ENCODE peak calls at places on chromosomes 12 and 14, in five cellular contexts. One of them, this sample, is unnamed.

GRCh38 chr12:45553204-45553603 is 176.3 kb upstream of the ARID2 start:
- DNase-seq in kidney: no peak
- DNase-seq in IMR-90: peak; percentile 6
- DNase-seq in colonic mucosa: no peak
- DNase-seq in mammary epithelial cell: peak; percentile 2
- DNase-seq in this sample: no peak

GRCh38 chr14:24095196-24096068 is 1.3 kb downstream of the PCK2 start:
- DNase-seq in kidney: peak; percentile 82
- DNase-seq in IMR-90: peak; percentile 44
- DNase-seq in colonic mucosa: peak; percentile 96
- DNase-seq in mammary epithelial cell: peak; percentile 23
- DNase-seq in this sample: no peak

GRCh38 chr12:3698218-3698974 is 54.5 kb downstream of the CRACR2A start:
- DNase-seq in kidney: no peak
- DNase-seq in IMR-90: peak; percentile 95
- DNase-seq in colonic mucosa: no peak
- DNase-seq in mammary epithelial cell: peak; percentile 84
- DNase-seq in this sample: no peak

GRCh38 chr14:86296173-86296572 is 766.2 kb downstream of the FLRT2 start:
- DNase-seq in kidney: no peak
- DNase-seq in IMR-90: peak; percentile 80
- DNase-seq in colonic mucosa: no peak
- DNase-seq in mammary epithelial cell: no peak
- DNase-seq in this sample: no peak

GRCh38 chr14:101823511-101824120 is 62.1 kb downstream of the PPP2R5C start:
- DNase-seq in kidney: no peak
- DNase-seq in IMR-90: no peak
- DNase-seq in colonic mucosa: no peak
- DNase-seq in mammary epithelial cell: no peak
- DNase-seq in this sample: no peak

GRCh38 chr14:37202265-37202664 is 4.5 kb downstream of the MIPOL1 start:
- DNase-seq in kidney: no peak
- DNase-seq in IMR-90: peak; percentile 45
- DNase-seq in colonic mucosa: no peak
- DNase-seq in mammary epithelial cell: peak; percentile 75
- DNase-seq in this sample: no peak

GRCh38 chr12:87809916-87810315 is 219.3 kb downstream of the C12orf50 start:
- DNase-seq in kidney: no peak
- DNase-seq in IMR-90: peak; percentile 87
- DNase-seq in colonic mucosa: no peak
- DNase-seq in mammary epithelial cell: no peak
- DNase-seq in this sample: no peak

GRCh38 chr14:99352688-99353280 is 80.8 kb upstream of the BCL11B start:
- DNase-seq in kidney: no peak
- DNase-seq in IMR-90: no peak
- DNase-seq in colonic mucosa: no peak
- DNase-seq in mammary epithelial cell: no peak
- DNase-seq in this sample: no peak

GRCh38 chr14:75223664-75224154 is 47.3 kb upstream of the TMED10 start:
- DNase-seq in kidney: no peak
- DNase-seq in IMR-90: peak; percentile 58
- DNase-seq in colonic mucosa: peak; percentile 36
- DNase-seq in mammary epithelial cell: no peak
- DNase-seq in this sample: peak; percentile 7

GRCh38 chr14:96184737-96185136 is 19.9 kb upstream of the BDKRB2 start:
- DNase-seq in kidney: no peak
- DNase-seq in IMR-90: peak; percentile 55
- DNase-seq in colonic mucosa: no peak
- DNase-seq in mammary epithelial cell: no peak
- DNase-seq in this sample: no peak

GRCh38 chr12:58728397-58728796 is 191.9 kb downstream of the LRIG3 start:
- DNase-seq in kidney: no peak
- DNase-seq in IMR-90: peak; percentile 41
- DNase-seq in colonic mucosa: no peak
- DNase-seq in mammary epithelial cell: peak; percentile 5
- DNase-seq in this sample: no peak

GRCh38 chr12:18955594-18955993 is 173.9 kb upstream of the PLEKHA5 start:
- DNase-seq in kidney: no peak
- DNase-seq in IMR-90: peak; percentile 16
- DNase-seq in colonic mucosa: no peak
- DNase-seq in mammary epithelial cell: peak; percentile 3
- DNase-seq in this sample: no peak

GRCh38 chr14:99166506-99166905 is 105.5 kb downstream of the BCL11B start:
- DNase-seq in kidney: no peak
- DNase-seq in IMR-90: no peak
- DNase-seq in colonic mucosa: no peak
- DNase-seq in mammary epithelial cell: no peak
- DNase-seq in this sample: no peak

GRCh38 chr14:71372411-71372838 is 465.2 kb downstream of the PCNX1 start:
- DNase-seq in kidney: no peak
- DNase-seq in IMR-90: peak; percentile 88
- DNase-seq in colonic mucosa: no peak
- DNase-seq in mammary epithelial cell: peak; percentile 96
- DNase-seq in this sample: no peak

GRCh38 chr12:104935892-104936291 is 22.2 kb downstream of the SLC41A2 start:
- DNase-seq in kidney: no peak
- DNase-seq in IMR-90: no peak
- DNase-seq in colonic mucosa: no peak
- DNase-seq in mammary epithelial cell: no peak
- DNase-seq in this sample: no peak

GRCh38 chr14:68783408-68784297 is 9.2 kb downstream of the ZFP36L1 start:
- DNase-seq in kidney: no peak
- DNase-seq in IMR-90: no peak
- DNase-seq in colonic mucosa: peak; percentile 74
- DNase-seq in mammary epithelial cell: no peak
- DNase-seq in this sample: no peak

GRCh38 chr12:16008442-16008841 is 97.3 kb downstream of the DERA start:
- DNase-seq in kidney: no peak
- DNase-seq in IMR-90: peak; percentile 4
- DNase-seq in colonic mucosa: no peak
- DNase-seq in mammary epithelial cell: no peak
- DNase-seq in this sample: no peak

GRCh38 chr14:29262979-29263378 is 496.4 kb downstream of the FOXG1 start:
- DNase-seq in kidney: no peak
- DNase-seq in IMR-90: peak; percentile 20
- DNase-seq in colonic mucosa: no peak
- DNase-seq in mammary epithelial cell: no peak
- DNase-seq in this sample: no peak

GRCh38 chr14:33839193-33840076 is 111.4 kb downstream of the EGLN3 start:
- DNase-seq in kidney: no peak
- DNase-seq in IMR-90: peak; percentile 40
- DNase-seq in colonic mucosa: peak; percentile 65
- DNase-seq in mammary epithelial cell: peak; percentile 24
- DNase-seq in this sample: peak; percentile 36

GRCh38 chr12:67572492-67572891 is 76.1 kb upstream of the DYRK2 start:
- DNase-seq in kidney: no peak
- DNase-seq in IMR-90: no peak
- DNase-seq in colonic mucosa: no peak
- DNase-seq in mammary epithelial cell: no peak
- DNase-seq in this sample: no peak

GRCh38 chr12:45703942-45704341 is 25.6 kb upstream of the ARID2 start:
- DNase-seq in kidney: no peak
- DNase-seq in IMR-90: peak; percentile 81
- DNase-seq in colonic mucosa: no peak
- DNase-seq in mammary epithelial cell: peak; percentile 6
- DNase-seq in this sample: no peak

GRCh38 chr12:21657336-21658077 is at the start of gene LDHB:
- DNase-seq in kidney: peak; percentile 98
- DNase-seq in IMR-90: peak; percentile 96
- DNase-seq in colonic mucosa: peak; percentile 97
- DNase-seq in mammary epithelial cell: peak; percentile 83
- DNase-seq in this sample: peak; percentile 96

GRCh38 chr12:115450017-115450416 is 766.0 kb upstream of the TBX3 start:
- DNase-seq in kidney: no peak
- DNase-seq in IMR-90: no peak
- DNase-seq in colonic mucosa: no peak
- DNase-seq in mammary epithelial cell: no peak
- DNase-seq in this sample: no peak

GRCh38 chr12:115452751-115453281 is 768.8 kb upstream of the TBX3 start:
- DNase-seq in kidney: no peak
- DNase-seq in IMR-90: no peak
- DNase-seq in colonic mucosa: no peak
- DNase-seq in mammary epithelial cell: no peak
- DNase-seq in this sample: no peak

GRCh38 chr12:115450710-115451109 is 766.7 kb upstream of the TBX3 start:
- DNase-seq in kidney: no peak
- DNase-seq in IMR-90: no peak
- DNase-seq in colonic mucosa: no peak
- DNase-seq in mammary epithelial cell: no peak
- DNase-seq in this sample: no peak

GRCh38 chr12:115451151-115451784 is 767.3 kb upstream of the TBX3 start:
- DNase-seq in kidney: no peak
- DNase-seq in IMR-90: no peak
- DNase-seq in colonic mucosa: no peak
- DNase-seq in mammary epithelial cell: no peak
- DNase-seq in this sample: no peak

DNA sequence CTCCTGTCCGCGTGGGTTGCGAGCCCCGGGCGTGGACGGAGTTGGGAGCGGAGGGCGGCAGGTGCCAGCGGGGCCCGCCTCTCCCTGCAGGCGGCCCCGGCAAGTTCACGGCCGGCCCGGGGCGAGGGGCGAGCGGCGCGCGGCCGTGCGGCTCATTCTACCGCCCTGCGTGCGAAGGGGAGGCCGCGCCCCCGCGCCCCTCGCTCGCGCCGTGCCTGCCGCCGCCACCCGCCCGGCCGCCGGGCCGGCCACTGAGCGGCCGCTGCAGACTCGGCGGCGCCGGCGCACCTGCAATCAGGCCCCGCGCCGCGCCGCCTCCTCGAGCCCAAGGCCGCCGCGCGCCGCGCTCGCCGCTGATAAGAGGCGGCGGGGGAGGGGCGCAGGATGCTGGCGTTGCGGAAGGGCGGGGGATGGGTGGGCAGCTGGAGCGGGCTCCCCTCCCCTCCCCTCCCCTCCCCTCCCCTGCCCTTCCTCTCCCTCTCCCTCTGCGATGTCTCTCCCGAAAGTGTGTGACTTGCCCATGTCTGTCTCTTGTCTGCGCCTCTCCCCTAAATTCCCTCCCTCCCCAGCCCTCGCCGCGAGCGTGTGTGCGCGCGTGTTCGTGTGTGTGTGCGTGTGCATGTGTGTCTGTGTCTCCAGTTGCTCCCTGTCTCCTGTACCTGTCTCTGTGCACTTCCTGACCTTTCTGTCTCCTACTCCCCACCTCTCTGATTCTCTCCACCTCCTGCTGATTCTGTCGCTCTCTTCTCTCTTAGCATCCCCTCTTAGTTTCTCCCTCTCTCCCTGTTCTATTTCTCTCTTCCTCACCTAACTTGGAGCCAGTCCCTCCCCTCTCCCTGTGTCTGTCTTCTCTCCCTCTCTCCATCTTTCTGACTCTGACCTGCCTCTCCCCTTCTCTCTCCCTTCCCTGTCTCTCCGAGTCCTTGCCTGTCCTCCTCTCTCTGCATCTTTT is 768.1 kb upstream of the TBX3 start:
- DNase-seq in kidney: no peak
- DNase-seq in IMR-90: peak; percentile 10
- DNase-seq in colonic mucosa: peak; percentile 39
- DNase-seq in mammary epithelial cell: no peak
- DNase-seq in this sample: peak; percentile 6
- TF ChIP-seq CTCF in kidney: no peak
- TF ChIP-seq CTCF in IMR-90: no peak
- TF ChIP-seq CTCF in colonic mucosa: no peak
- TF ChIP-seq CTCF in mammary epithelial cell: no peak
- TF ChIP-seq CTCF in this sample: no peak

GRCh38 chr12:30792648-30793499 is 38.1 kb upstream of the CAPRIN2 start:
- DNase-seq in kidney: no peak
- DNase-seq in IMR-90: peak; percentile 55
- DNase-seq in colonic mucosa: no peak
- DNase-seq in mammary epithelial cell: peak; percentile 72
- DNase-seq in this sample: no peak
- H3K9ac ChIP-seq in kidney: no peak overlapping the region
- H3K9ac ChIP-seq in IMR-90: no peak overlapping the region
- H3K9ac ChIP-seq in colonic mucosa: no peak overlapping the region
- H3K9ac ChIP-seq in mammary epithelial cell: no peak overlapping the region
- H3K9ac ChIP-seq in this sample: no peak overlapping the region

DNA sequence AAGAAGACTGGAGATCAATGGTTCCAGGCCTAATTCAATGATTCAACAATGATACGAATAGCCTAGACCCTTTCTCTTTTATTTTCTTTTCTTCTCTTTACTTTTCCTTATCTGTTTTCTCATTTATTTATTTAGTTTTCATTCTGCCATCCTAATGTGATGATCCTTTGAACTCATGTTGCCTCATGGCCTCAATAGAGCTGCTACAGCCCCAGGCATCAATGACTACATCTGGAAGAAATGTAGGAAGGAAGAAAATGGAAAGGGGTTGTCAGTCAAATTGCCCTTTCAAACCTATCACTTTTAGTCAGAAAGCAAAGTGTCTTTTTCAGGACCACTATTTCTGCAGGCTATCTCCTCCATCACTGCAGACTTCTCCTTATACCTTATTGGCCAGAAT is 69.9 kb downstream of the CMKLR1 start:
- DNase-seq in kidney: no peak
- DNase-seq in IMR-90: no peak
- DNase-seq in colonic mucosa: no peak
- DNase-seq in mammary epithelial cell: no peak
- DNase-seq in this sample: no peak
- H3K4me1 ChIP-seq in kidney: no peaks in the 10 kb centered on the region
- H3K4me1 ChIP-seq in IMR-90: no peaks in the 10 kb centered on the region
- H3K4me1 ChIP-seq in colonic mucosa: no peaks in the 10 kb centered on the region
- H3K4me1 ChIP-seq in mammary epithelial cell: no peaks in the 10 kb centered on the region
- H3K4me1 ChIP-seq in this sample: no peaks in the 10 kb centered on the region

GRCh38 chr12:69633061-69633460 is 22.4 kb upstream of the LRRC10 start:
- DNase-seq in kidney: no peak
- DNase-seq in IMR-90: no peak
- DNase-seq in colonic mucosa: no peak
- DNase-seq in mammary epithelial cell: no peak
- DNase-seq in this sample: no peak
- TF ChIP-seq CTCF in kidney: no peak
- TF ChIP-seq CTCF in IMR-90: peak; percentile 17
- TF ChIP-seq CTCF in colonic mucosa: no peak
- TF ChIP-seq CTCF in mammary epithelial cell: peak; percentile 41
- TF ChIP-seq CTCF in this sample: peak; percentile 38

This sample was measured in MM.1S.